ENCODE peak calls at places on chromosome 13, in nine cellular contexts. M, L, A, W, K, V, R, Q and I are unnamed samples.

GRCh38 chr13:35789335-35790166 is 313.1 kb upstream of the MAB21L1 start:
- DNase-seq in M (peak; percentile 69), L (no peak), A (no peak), W (peak; percentile 66), K (no peak), V (peak; percentile 2), R (no peak), Q (no peak), I (peak; percentile 2)

GRCh38 chr13:43300817-43301216 is 277.4 kb downstream of the DNAJC15 start:
- DNase-seq in M (no peak), L (no peak), A (no peak), W (no peak), K (no peak), V (no peak), R (no peak), Q (no peak), I (no peak)

GRCh38 chr13:30299746-30300145 is 7.6 kb downstream of the KATNAL1 start:
- DNase-seq in M (no peak), L (no peak), A (no peak), W (no peak), K (no peak), V (no peak), R (no peak), Q (no peak), I (no peak)

GRCh38 chr13:36258831-36259230 is 38.8 kb downstream of the CCDC169 start:
- DNase-seq in M (no peak), L (no peak), A (no peak), W (no peak), K (no peak), V (no peak), R (no peak), Q (no peak), I (no peak)

GRCh38 chr13:56561327-56561726 is 579.4 kb upstream of the PRR20A start:
- DNase-seq in M (peak; percentile 42), L (no peak), A (no peak), W (peak; percentile 52), K (no peak), V (no peak), R (no peak), Q (no peak), I (no peak)

GRCh38 chr13:90238433-90238832 is 1109.1 kb upstream of the MIR17HG start:
- DNase-seq in M (no peak), L (no peak), A (no peak), W (no peak), K (no peak), V (no peak), R (no peak), Q (no peak), I (no peak)

GRCh38 chr13:66375756-66376155 is 854.4 kb downstream of the PCDH9 start:
- DNase-seq in M (no peak), L (no peak), A (no peak), W (no peak), K (no peak), V (no peak), R (no peak), Q (no peak), I (no peak)

GRCh38 chr13:25691654-25692053 is 319.9 kb downstream of the ATP8A2 start:
- DNase-seq in M (no peak), L (no peak), A (no peak), W (peak; percentile 49), K (no peak), V (peak; percentile 45), R (no peak), Q (no peak), I (no peak)

GRCh38 chr13:43908156-43909126 is 28.7 kb downstream of the LACC1 start:
- DNase-seq in M (peak; percentile 30), L (no peak), A (no peak), W (peak; percentile 73), K (no peak), V (peak; percentile 5), R (no peak), Q (no peak), I (peak; percentile 31)

GRCh38 chr13:53105881-53106280 is 77.3 kb downstream of the OLFM4 start:
- DNase-seq in M (no peak), L (no peak), A (no peak), W (peak; percentile 93), K (no peak), V (no peak), R (no peak), Q (no peak), I (no peak)

GRCh38 chr13:83618966-83619365 is 263.3 kb downstream of the SLITRK1 start:
- DNase-seq in M (no peak), L (no peak), A (no peak), W (peak; percentile 32), K (no peak), V (peak; percentile 62), R (no peak), Q (no peak), I (no peak)

GRCh38 chr13:113597386-113598080 is 13.0 kb downstream of the TFDP1 start:
- DNase-seq in M (no peak), L (peak; percentile 24), A (no peak), W (no peak), K (no peak), V (no peak), R (no peak), Q (no peak), I (no peak)

GRCh38 chr13:42028113-42028799 is 20.2 kb upstream of the DGKH start:
- DNase-seq in M (no peak), L (no peak), A (no peak), W (peak; percentile 83), K (no peak), V (no peak), R (no peak), Q (no peak), I (no peak)

GRCh38 chr13:32019612-32020233 is 11.9 kb upstream of the FRY start:
- DNase-seq in M (peak; percentile 84), L (no peak), A (no peak), W (peak; percentile 66), K (peak; percentile 59), V (peak; percentile 20), R (no peak), Q (no peak), I (peak; percentile 50)

GRCh38 chr13:22451345-22451744 is 729.4 kb upstream of the SGCG start:
- DNase-seq in M (no peak), L (no peak), A (no peak), W (no peak), K (no peak), V (no peak), R (no peak), Q (no peak), I (no peak)

GRCh38 chr13:73107970-73108369 is 49.2 kb downstream of the KLF5 start:
- DNase-seq in M (peak; percentile 56), L (no peak), A (no peak), W (no peak), K (no peak), V (no peak), R (no peak), Q (no peak), I (no peak)

GRCh38 chr13:41075034-41075433 is 13.7 kb downstream of the WBP4 start:
- DNase-seq in M (peak; percentile 24), L (no peak), A (no peak), W (peak; percentile 41), K (no peak), V (no peak), R (no peak), Q (no peak), I (no peak)

GRCh38 chr13:37313383-37313782 is 207.9 kb upstream of the CSNK1A1L start:
- DNase-seq in M (no peak), L (no peak), A (no peak), W (no peak), K (no peak), V (no peak), R (no peak), Q (no peak), I (no peak)